ENCODE peak calls at places on chromosome 4, in seven cellular contexts. One of them, this sample, is unnamed.

GRCh38 chr4:39451423-39452023 is 7.2 kb downstream of the RPL9 start:
- DNase-seq in mesenchymal stem cell: no peak
- DNase-seq in colonic mucosa: no peak
- DNase-seq in IMR-90: no peak
- DNase-seq in fibroblast of lung: no peak
- DNase-seq in astrocyte: no peak
- DNase-seq in adipocyte: no peak
- DNase-seq in this sample: no peak

GRCh38 chr4:110840221-110840654 is 217.4 kb upstream of the PITX2 start:
- DNase-seq in mesenchymal stem cell: no peak
- DNase-seq in colonic mucosa: no peak
- DNase-seq in IMR-90: peak; percentile 72
- DNase-seq in fibroblast of lung: peak; percentile 44
- DNase-seq in astrocyte: peak; percentile 31
- DNase-seq in adipocyte: peak; percentile 78
- DNase-seq in this sample: no peak

GRCh38 chr4:184896868-184897715 is 71.3 kb upstream of the ACSL1 start:
- DNase-seq in mesenchymal stem cell: no peak
- DNase-seq in colonic mucosa: no peak
- DNase-seq in IMR-90: no peak
- DNase-seq in fibroblast of lung: no peak
- DNase-seq in astrocyte: no peak
- DNase-seq in adipocyte: peak; percentile 36
- DNase-seq in this sample: no peak

GRCh38 chr4:145839151-145839550 is 99.5 kb downstream of the ZNF827 start:
- DNase-seq in mesenchymal stem cell: peak; percentile 44
- DNase-seq in colonic mucosa: no peak
- DNase-seq in IMR-90: peak; percentile 34
- DNase-seq in fibroblast of lung: peak; percentile 83
- DNase-seq in astrocyte: peak; percentile 74
- DNase-seq in adipocyte: no peak
- DNase-seq in this sample: no peak

GRCh38 chr4:41749650-41750049 is 1.1 kb upstream of the PHOX2B start:
- DNase-seq in mesenchymal stem cell: no peak
- DNase-seq in colonic mucosa: no peak
- DNase-seq in IMR-90: no peak
- DNase-seq in fibroblast of lung: no peak
- DNase-seq in astrocyte: no peak
- DNase-seq in adipocyte: no peak
- DNase-seq in this sample: no peak

GRCh38 chr4:145061325-145061920 is 36.6 kb downstream of the ANAPC10 start:
- DNase-seq in mesenchymal stem cell: peak; percentile 70
- DNase-seq in colonic mucosa: no peak
- DNase-seq in IMR-90: peak; percentile 67
- DNase-seq in fibroblast of lung: peak; percentile 44
- DNase-seq in astrocyte: peak; percentile 24
- DNase-seq in adipocyte: peak; percentile 83
- DNase-seq in this sample: peak; percentile 91

GRCh38 chr4:142565771-142566170 is 280.3 kb downstream of the INPP4B start:
- DNase-seq in mesenchymal stem cell: no peak
- DNase-seq in colonic mucosa: no peak
- DNase-seq in IMR-90: no peak
- DNase-seq in fibroblast of lung: no peak
- DNase-seq in astrocyte: no peak
- DNase-seq in adipocyte: no peak
- DNase-seq in this sample: no peak

GRCh38 chr4:29717658-29718057 is 1002.5 kb upstream of the PCDH7 start:
- DNase-seq in mesenchymal stem cell: peak; percentile 45
- DNase-seq in colonic mucosa: no peak
- DNase-seq in IMR-90: peak; percentile 23
- DNase-seq in fibroblast of lung: no peak
- DNase-seq in astrocyte: no peak
- DNase-seq in adipocyte: no peak
- DNase-seq in this sample: no peak

GRCh38 chr4:139210486-139210885 is 33.5 kb upstream of the ELF2 start:
- DNase-seq in mesenchymal stem cell: no peak
- DNase-seq in colonic mucosa: no peak
- DNase-seq in IMR-90: no peak
- DNase-seq in fibroblast of lung: no peak
- DNase-seq in astrocyte: no peak
- DNase-seq in adipocyte: no peak
- DNase-seq in this sample: no peak

GRCh38 chr4:122577808-122578781 is 42.8 kb downstream of the IL21 start:
- DNase-seq in mesenchymal stem cell: peak; percentile 71
- DNase-seq in colonic mucosa: peak; percentile 47
- DNase-seq in IMR-90: peak; percentile 38
- DNase-seq in fibroblast of lung: peak; percentile 16
- DNase-seq in astrocyte: no peak
- DNase-seq in adipocyte: peak; percentile 72
- DNase-seq in this sample: peak; percentile 93

GRCh38 chr4:83281326-83281725 is 3.3 kb downstream of the COQ2 start:
- DNase-seq in mesenchymal stem cell: peak; percentile 25
- DNase-seq in colonic mucosa: no peak
- DNase-seq in IMR-90: no peak
- DNase-seq in fibroblast of lung: no peak
- DNase-seq in astrocyte: no peak
- DNase-seq in adipocyte: no peak
- DNase-seq in this sample: no peak

GRCh38 chr4:25253072-25253447 is 19.2 kb downstream of the PI4K2B start:
- DNase-seq in mesenchymal stem cell: no peak
- DNase-seq in colonic mucosa: no peak
- DNase-seq in IMR-90: peak; percentile 1
- DNase-seq in fibroblast of lung: peak; percentile 22
- DNase-seq in astrocyte: peak; percentile 9
- DNase-seq in adipocyte: no peak
- DNase-seq in this sample: no peak

GRCh38 chr4:4288098-4288497 is 1.9 kb downstream of the LYAR start:
- DNase-seq in mesenchymal stem cell: no peak
- DNase-seq in colonic mucosa: no peak
- DNase-seq in IMR-90: no peak
- DNase-seq in fibroblast of lung: no peak
- DNase-seq in astrocyte: no peak
- DNase-seq in adipocyte: no peak
- DNase-seq in this sample: no peak
- H3K9ac ChIP-seq in mesenchymal stem cell: no peak overlapping the region
- H3K9ac ChIP-seq in colonic mucosa: no peak overlapping the region
- H3K9ac ChIP-seq in IMR-90: no peak overlapping the region
- H3K9ac ChIP-seq in fibroblast of lung: no peak overlapping the region
- H3K9ac ChIP-seq in astrocyte: no peak overlapping the region
- H3K9ac ChIP-seq in adipocyte: no peak overlapping the region
- H3K9ac ChIP-seq in this sample: no peak overlapping the region

GRCh38 chr4:15005474-15006115 is 3.3 kb downstream of the CPEB2 start:
- DNase-seq in mesenchymal stem cell: no peak
- DNase-seq in colonic mucosa: no peak
- DNase-seq in IMR-90: no peak
- DNase-seq in fibroblast of lung: no peak
- DNase-seq in astrocyte: no peak
- DNase-seq in adipocyte: peak; percentile 30
- DNase-seq in this sample: no peak
- H3K4me3 ChIP-seq in mesenchymal stem cell: peak overlapping the region; percentile 92
- H3K4me3 ChIP-seq in colonic mucosa: peak overlapping the region; percentile 85
- H3K4me3 ChIP-seq in IMR-90: peak overlapping the region; percentile 69
- H3K4me3 ChIP-seq in fibroblast of lung: peak overlapping the region; percentile 86
- H3K4me3 ChIP-seq in astrocyte: peak overlapping the region; percentile 85
- H3K4me3 ChIP-seq in adipocyte: peak overlapping the region; percentile 98
- H3K4me3 ChIP-seq in this sample: peak overlapping the region; percentile 94

DNA sequence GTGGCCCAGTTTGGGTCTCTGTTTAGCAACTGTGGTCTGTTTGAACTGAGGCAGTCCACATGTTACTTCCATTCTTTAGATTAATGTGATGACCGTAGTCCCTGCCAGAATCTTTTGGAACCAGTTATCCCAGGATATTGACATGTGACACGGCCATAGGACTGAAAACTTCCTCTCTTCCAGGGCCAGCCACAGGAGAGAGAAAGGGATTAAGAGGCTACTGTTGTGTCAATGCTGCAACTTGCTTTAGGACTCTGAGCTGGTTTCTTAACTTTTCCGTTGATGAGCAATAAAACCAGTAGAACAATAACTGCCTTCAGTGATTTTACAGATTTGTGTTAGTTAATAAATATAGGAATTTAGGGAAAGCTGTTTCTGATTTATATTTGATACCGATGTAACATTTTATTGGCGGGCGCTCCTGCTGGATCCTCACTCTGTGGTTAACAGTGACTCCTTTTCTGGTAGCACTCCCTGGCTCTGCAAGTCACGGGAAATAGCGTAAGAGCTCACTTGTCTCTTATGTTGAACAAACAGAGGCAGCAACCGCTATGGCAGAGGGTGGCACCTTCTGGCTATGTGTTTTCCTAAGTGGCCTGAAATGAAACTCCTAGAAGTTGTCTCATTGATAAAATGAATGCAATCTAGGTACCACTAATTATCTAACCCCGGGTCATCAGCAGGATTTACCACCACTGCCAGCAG is 2.5 kb downstream of the TENM3 start:
- DNase-seq in mesenchymal stem cell: no peak
- DNase-seq in colonic mucosa: no peak
- DNase-seq in IMR-90: no peak
- DNase-seq in fibroblast of lung: peak; percentile 40
- DNase-seq in astrocyte: no peak
- DNase-seq in adipocyte: no peak
- DNase-seq in this sample: no peak
- H3K9ac ChIP-seq in mesenchymal stem cell: peak overlapping the region; percentile 24
- H3K9ac ChIP-seq in colonic mucosa: no peak overlapping the region
- H3K9ac ChIP-seq in IMR-90: no peak overlapping the region
- H3K9ac ChIP-seq in fibroblast of lung: no peak overlapping the region
- H3K9ac ChIP-seq in astrocyte: peak overlapping the region; percentile 16
- H3K9ac ChIP-seq in adipocyte: peak overlapping the region; percentile 11
- H3K9ac ChIP-seq in this sample: no peak overlapping the region

GRCh38 chr4:119132306-119132705 is 3.3 kb upstream of the MYOZ2 start:
- DNase-seq in mesenchymal stem cell: no peak
- DNase-seq in colonic mucosa: no peak
- DNase-seq in IMR-90: peak; percentile 28
- DNase-seq in fibroblast of lung: peak; percentile 27
- DNase-seq in astrocyte: peak; percentile 14
- DNase-seq in adipocyte: no peak
- DNase-seq in this sample: no peak
- H3K4me3 ChIP-seq in mesenchymal stem cell: peak overlapping the region; percentile 32
- H3K4me3 ChIP-seq in colonic mucosa: no peak overlapping the region
- H3K4me3 ChIP-seq in IMR-90: no peak overlapping the region
- H3K4me3 ChIP-seq in fibroblast of lung: no peak overlapping the region
- H3K4me3 ChIP-seq in astrocyte: no peak overlapping the region
- H3K4me3 ChIP-seq in adipocyte: peak overlapping the region; percentile 9
- H3K4me3 ChIP-seq in this sample: no peak overlapping the region

This sample was measured in Karpas-422.